ENCODE peak calls at places on chromosomes 1 and 21, in six cellular contexts. One of them, this sample, is unnamed.

GRCh38 chr1:203480084-203480483 is 4.5 kb downstream of the PRELP start:
- DNase-seq in HT1080: peak
- DNase-seq in CD4-positive, alpha-beta T cell: no peak
- DNase-seq in natural killer cell: no peak
- DNase-seq in MM.1S: no peak
- DNase-seq in GM03348: peak
- DNase-seq in this sample: no peak

GRCh38 chr1:84611796-84612195 is 37.6 kb upstream of the CTBS start:
- DNase-seq in HT1080: no peak
- DNase-seq in MM.1S: peak
- DNase-seq in CD4-positive, alpha-beta T cell: no peak
- DNase-seq in GM03348: no peak
- DNase-seq in natural killer cell: no peak
- DNase-seq in this sample: no peak

GRCh38 chr21:30102881-30103280 is 63.7 kb downstream of the CLDN17 start:
- DNase-seq in CD4-positive, alpha-beta T cell: no peak
- DNase-seq in HT1080: no peak
- DNase-seq in GM03348: no peak
- DNase-seq in natural killer cell: no peak
- DNase-seq in MM.1S: no peak
- DNase-seq in this sample: no peak

GRCh38 chr1:31745898-31746668 is 18.1 kb downstream of the ADGRB2 start:
- DNase-seq in GM03348: no peak
- DNase-seq in HT1080: no peak
- DNase-seq in natural killer cell: no peak
- DNase-seq in CD4-positive, alpha-beta T cell: no peak
- DNase-seq in MM.1S: no peak
- DNase-seq in this sample: no peak

GRCh38 chr21:26795866-26796329 is 49.3 kb downstream of the ADAMTS1 start:
- DNase-seq in HT1080: peak
- DNase-seq in MM.1S: no peak
- DNase-seq in CD4-positive, alpha-beta T cell: no peak
- DNase-seq in natural killer cell: no peak
- DNase-seq in GM03348: peak
- DNase-seq in this sample: peak

GRCh38 chr1:209398330-209398991 is 185.1 kb upstream of the CAMK1G start:
- DNase-seq in natural killer cell: no peak
- DNase-seq in CD4-positive, alpha-beta T cell: no peak
- DNase-seq in MM.1S: peak
- DNase-seq in GM03348: peak
- DNase-seq in HT1080: peak
- DNase-seq in this sample: peak

GRCh38 chr1:219771039-219771438 is 157.3 kb downstream of the SLC30A10 start:
- DNase-seq in natural killer cell: no peak
- DNase-seq in MM.1S: no peak
- DNase-seq in HT1080: peak
- DNase-seq in CD4-positive, alpha-beta T cell: no peak
- DNase-seq in GM03348: peak
- DNase-seq in this sample: no peak

GRCh38 chr1:46646844-46647243 is 21.3 kb downstream of the ATPAF1 start:
- DNase-seq in MM.1S: no peak
- DNase-seq in GM03348: no peak
- DNase-seq in natural killer cell: no peak
- DNase-seq in HT1080: no peak
- DNase-seq in CD4-positive, alpha-beta T cell: no peak
- DNase-seq in this sample: no peak

GRCh38 chr1:74467786-74468377 is 44.5 kb downstream of the LRRC53 start:
- DNase-seq in GM03348: no peak
- DNase-seq in natural killer cell: no peak
- DNase-seq in HT1080: peak
- DNase-seq in MM.1S: no peak
- DNase-seq in CD4-positive, alpha-beta T cell: no peak
- DNase-seq in this sample: no peak

GRCh38 chr21:26794597-26795397 is 50.4 kb downstream of the ADAMTS1 start:
- DNase-seq in natural killer cell: no peak
- DNase-seq in MM.1S: no peak
- DNase-seq in CD4-positive, alpha-beta T cell: no peak
- DNase-seq in HT1080: no peak
- DNase-seq in GM03348: no peak
- DNase-seq in this sample: no peak

GRCh38 chr21:42565206-42565810 is 51.7 kb downstream of the SLC37A1 start:
- DNase-seq in GM03348: no peak
- DNase-seq in MM.1S: no peak
- DNase-seq in natural killer cell: peak
- DNase-seq in HT1080: no peak
- DNase-seq in CD4-positive, alpha-beta T cell: no peak
- DNase-seq in this sample: peak

GRCh38 chr1:221439008-221439733 is 302.7 kb downstream of the DUSP10 start:
- DNase-seq in GM03348: peak
- DNase-seq in HT1080: peak
- DNase-seq in natural killer cell: no peak
- DNase-seq in MM.1S: no peak
- DNase-seq in CD4-positive, alpha-beta T cell: peak
- DNase-seq in this sample: no peak

GRCh38 chr1:23577056-23577985 is 18.0 kb upstream of the ID3 start:
- DNase-seq in GM03348: peak
- DNase-seq in natural killer cell: no peak
- DNase-seq in HT1080: peak
- DNase-seq in CD4-positive, alpha-beta T cell: no peak
- DNase-seq in MM.1S: peak
- DNase-seq in this sample: peak

GRCh38 chr21:17925900-17926299 is 106.7 kb upstream of the C21orf91 start:
- DNase-seq in CD4-positive, alpha-beta T cell: no peak
- DNase-seq in HT1080: no peak
- DNase-seq in natural killer cell: no peak
- DNase-seq in GM03348: peak
- DNase-seq in MM.1S: peak
- DNase-seq in this sample: no peak